ENCODE peak calls at places on chromosomes 13 and 19, in nine cellular contexts. M is sigmoid colon, G is suprapubic skin, E is K562, Q is A549, A is SK-N-SH, V is tibial nerve, K is HepG2, B is stomach. U is an unnamed sample.

GRCh38 chr19:51820821-51821446 is 26.0 kb downstream of the FPR3 start:
- DNase-seq in M (no peak), G (no peak), E (no peak), Q (no peak), A (no peak), V (no peak), K (no peak), B (no peak), U (no peak)

GRCh38 chr19:12745166-12745897 is 6.3 kb upstream of the BEST2 start:
- DNase-seq in M (no peak), G (no peak), E (no peak), Q (no peak), A (no peak), V (no peak), K (no peak), B (no peak), U (no peak)

GRCh38 chr13:99766641-99767045 is 204.9 kb downstream of the ZIC5 start:
- DNase-seq in M (no peak), G (no peak), E (no peak), Q (no peak), A (no peak), V (no peak), K (peak), B (no peak), U (no peak)

GRCh38 chr19:10206226-10206873 is 11.6 kb upstream of the DNMT1 start:
- DNase-seq in M (no peak), G (no peak), E (no peak), Q (no peak), A (no peak), V (no peak), K (peak), B (no peak), U (peak)

GRCh38 chr19:51026554-51026831 is at the start of gene KLK11:
- DNase-seq in M (no peak), G (peak), E (no peak), Q (no peak), A (no peak), V (no peak), K (no peak), B (peak), U (peak)

GRCh38 chr19:35438527-35438926 is 9.5 kb upstream of the FFAR2 start:
- DNase-seq in M (no peak), G (no peak), E (peak), Q (no peak), A (no peak), V (no peak), K (no peak), B (no peak), U (no peak)

GRCh38 chr13:30466841-30467252 is 1.1 kb upstream of the HMGB1 start:
- DNase-seq in M (no peak), G (no peak), E (peak), Q (no peak), A (no peak), V (no peak), K (no peak), B (no peak), U (no peak)

GRCh38 chr13:106187092-106187491 is 348.4 kb downstream of the EFNB2 start:
- DNase-seq in M (no peak), G (no peak), E (no peak), Q (no peak), A (no peak), V (no peak), K (no peak), B (no peak), U (no peak)

GRCh38 chr13:25927966-25928365 is 123.8 kb downstream of the SHISA2 start:
- DNase-seq in M (no peak), G (no peak), E (no peak), Q (no peak), A (no peak), V (no peak), K (no peak), B (no peak), U (no peak)

GRCh38 chr19:49862411-49863253 is 4.7 kb downstream of the PNKP start:
- DNase-seq in M (peak), G (peak), E (peak), Q (no peak), A (peak), V (no peak), K (peak), B (no peak), U (no peak)

GRCh38 chr13:57824121-57824520 is 192.6 kb downstream of the PCDH17 start:
- DNase-seq in M (no peak), G (no peak), E (no peak), Q (no peak), A (no peak), V (no peak), K (no peak), B (no peak), U (peak)

GRCh38 chr13:49315036-49315565 is 67.4 kb downstream of the CDADC1 start:
- DNase-seq in M (no peak), G (no peak), E (no peak), Q (no peak), A (no peak), V (no peak), K (no peak), B (no peak), U (no peak)

GRCh38 chr19:11125994-11126685 is 29.4 kb downstream of the SPC24 start:
- DNase-seq in M (peak), G (peak), E (peak), Q (peak), A (peak), V (peak), K (peak), B (peak), U (no peak)

GRCh38 chr13:95191821-95192220 is 109.4 kb downstream of the ABCC4 start:
- DNase-seq in M (peak), G (peak), E (peak), Q (peak), A (peak), V (peak), K (peak), B (peak), U (peak)

GRCh38 chr13:110471833-110472162 is 89.7 kb downstream of the RAB20 start:
- DNase-seq in M (peak), G (no peak), E (peak), Q (no peak), A (no peak), V (no peak), K (no peak), B (peak), U (no peak)

GRCh38 chr19:10205636-10206035 is 10.9 kb upstream of the DNMT1 start:
- DNase-seq in M (no peak), G (no peak), E (no peak), Q (no peak), A (no peak), V (no peak), K (no peak), B (no peak), U (no peak)

GRCh38 chr13:92259523-92259922 is 861.1 kb downstream of the GPC5 start:
- DNase-seq in M (no peak), G (no peak), E (no peak), Q (no peak), A (no peak), V (no peak), K (no peak), B (no peak), U (no peak)

GRCh38 chr13:80177327-80177726 is 163.6 kb downstream of the SPRY2 start:
- DNase-seq in M (no peak), G (no peak), E (no peak), Q (no peak), A (no peak), V (no peak), K (no peak), B (no peak), U (no peak)

GRCh38 chr19:42683917-42684513 is 56.3 kb downstream of the PSG3 start:
- DNase-seq in M (no peak), G (no peak), E (peak), Q (peak), A (peak), V (no peak), K (peak), B (no peak), U (no peak)

GRCh38 chr13:89903115-89903514 is 1444.4 kb upstream of the MIR17HG start:
- DNase-seq in M (no peak), G (no peak), E (no peak), Q (no peak), A (no peak), V (no peak), K (no peak), B (no peak), U (no peak)

GRCh38 chr13:75345191-75345590 is 136.8 kb downstream of the TBC1D4 start:
- DNase-seq in M (no peak), G (no peak), E (peak), Q (no peak), A (no peak), V (no peak), K (no peak), B (no peak), U (no peak)

GRCh38 chr19:1132625-1133383 is 29.0 kb downstream of the GPX4 start:
- DNase-seq in M (no peak), G (no peak), E (no peak), Q (no peak), A (no peak), V (no peak), K (no peak), B (no peak), U (no peak)

GRCh38 chr19:55418185-55418584 is 10.6 kb upstream of the UBE2S start:
- DNase-seq in M (no peak), G (no peak), E (peak), Q (peak), A (peak), V (no peak), K (peak), B (peak), U (no peak)

GRCh38 chr13:28574617-28575142 is 79.8 kb upstream of the FLT1 start:
- DNase-seq in M (no peak), G (no peak), E (peak), Q (peak), A (no peak), V (no peak), K (peak), B (no peak), U (peak)

GRCh38 chr19:8069116-8069973 is 16.8 kb downstream of the CCL25 start:
- DNase-seq in M (no peak), G (no peak), E (peak), Q (no peak), A (peak), V (no peak), K (no peak), B (no peak), U (no peak)

GRCh38 chr13:106500450-106500849 is 35.0 kb downstream of the EFNB2 start:
- DNase-seq in M (no peak), G (no peak), E (no peak), Q (no peak), A (no peak), V (no peak), K (no peak), B (no peak), U (no peak)

GRCh38 chr13:75788494-75788991 is 152.4 kb downstream of the LMO7 start:
- DNase-seq in M (no peak), G (no peak), E (no peak), Q (no peak), A (no peak), V (no peak), K (no peak), B (peak), U (no peak)

GRCh38 chr19:46723471-46723870 is 6.6 kb upstream of the PRKD2 start:
- DNase-seq in M (no peak), G (no peak), E (no peak), Q (no peak), A (no peak), V (no peak), K (no peak), B (no peak), U (no peak)

GRCh38 chr13:28533049-28533436 is 38.1 kb upstream of the FLT1 start:
- DNase-seq in M (no peak), G (no peak), E (no peak), Q (no peak), A (no peak), V (no peak), K (no peak), B (no peak), U (no peak)

DNA sequence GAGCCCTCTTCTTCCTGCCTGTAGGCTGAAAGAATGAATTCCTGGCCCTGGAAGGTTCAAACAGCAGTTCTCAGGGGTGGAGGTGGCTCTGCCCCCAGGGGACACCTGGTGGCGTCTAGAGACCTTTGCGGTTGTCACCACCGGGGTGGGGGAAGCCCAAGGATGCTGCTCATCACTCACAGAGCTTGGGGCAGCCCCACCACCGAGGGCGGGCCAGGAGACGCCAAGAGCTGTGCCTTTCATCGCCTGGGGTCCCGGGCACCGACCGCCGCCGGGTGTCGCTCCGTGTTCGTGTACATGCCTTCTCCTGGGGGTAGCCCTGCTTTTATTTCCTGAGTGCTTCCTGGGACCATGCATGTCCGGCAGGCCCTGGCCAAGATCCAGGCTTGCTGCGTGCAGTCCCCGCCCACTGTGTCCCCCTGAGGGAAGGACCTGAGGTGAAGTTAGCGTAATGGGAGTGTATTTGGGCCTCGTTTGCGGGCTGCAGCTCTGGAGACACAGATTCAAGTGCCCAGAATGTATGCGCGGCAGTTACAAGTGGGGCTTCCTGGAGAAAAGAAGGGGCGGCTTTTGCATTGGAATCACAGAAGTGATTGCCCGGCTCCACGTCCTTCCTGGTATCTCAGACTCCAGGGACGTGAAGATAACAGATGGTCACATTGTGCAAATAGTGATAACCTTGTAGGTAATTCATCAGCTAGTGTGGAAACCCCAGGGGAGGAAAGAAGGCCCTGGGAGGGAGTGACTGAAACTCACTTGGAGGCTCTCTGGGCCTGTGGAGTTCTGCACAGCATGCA is 7.8 kb downstream of the DOT1L start:
- DNase-seq in M (no peak), G (no peak), E (peak), Q (no peak), A (peak), V (no peak), K (peak), B (peak), U (peak)
- TF ChIP-seq EP300 in M (no peak), G (no peak), E (peak), Q (no peak), A (no peak), V (no peak), K (no peak), B (no peak), U (no peak)

GRCh38 chr13:19071161-19071936 is 110.3 kb downstream of the TUBA3C start:
- DNase-seq in M (no peak), G (no peak), E (no peak), Q (no peak), A (no peak), V (no peak), K (no peak), B (no peak), U (no peak)

GRCh38 chr13:19069684-19070397 is 111.8 kb downstream of the TUBA3C start:
- DNase-seq in M (no peak), G (no peak), E (no peak), Q (no peak), A (no peak), V (no peak), K (no peak), B (no peak), U (no peak)

GRCh38 chr13:19070398-19070735 is 111.3 kb downstream of the TUBA3C start:
- DNase-seq in M (no peak), G (no peak), E (no peak), Q (no peak), A (no peak), V (no peak), K (no peak), B (no peak), U (no peak)

GRCh38 chr13:19072543-19072942 is 109.1 kb downstream of the TUBA3C start:
- DNase-seq in M (no peak), G (no peak), E (no peak), Q (no peak), A (no peak), V (no peak), K (no peak), B (no peak), U (no peak)

GRCh38 chr13:19067767-19068166 is 113.9 kb downstream of the TUBA3C start:
- DNase-seq in M (no peak), G (no peak), E (no peak), Q (no peak), A (no peak), V (no peak), K (no peak), B (no peak), U (no peak)
- TF ChIP-seq EP300 in M (no peak), G (no peak), E (no peak), Q (no peak), A (no peak), V (no peak), K (no peak), B (no peak), U (no peak)

DNA sequence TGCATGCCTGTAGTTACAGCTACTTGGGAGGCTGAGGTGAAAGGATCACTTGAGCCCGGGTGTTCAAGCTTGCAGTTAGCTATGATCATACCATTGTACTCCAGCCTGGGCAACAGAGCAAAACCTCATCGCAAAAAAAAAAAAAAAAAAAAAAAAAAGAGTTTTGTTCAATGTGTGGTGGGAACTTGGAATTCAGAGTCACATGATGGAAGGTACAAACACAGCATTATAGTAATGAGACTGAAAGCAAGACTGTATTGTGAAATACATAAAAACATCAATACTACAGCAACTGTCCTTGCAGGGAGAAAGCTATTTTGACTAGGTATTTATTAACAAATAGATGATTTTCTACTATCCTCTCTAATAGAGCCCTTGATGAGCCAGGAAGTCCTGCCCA is 393.2 kb downstream of the DLEU7 start:
- DNase-seq in M (no peak), G (no peak), E (no peak), Q (no peak), A (no peak), V (no peak), K (peak), B (no peak), U (no peak)
- TF ChIP-seq EP300 in M (no peak), G (no peak), E (no peak), Q (no peak), A (no peak), V (no peak), K (no peak), B (no peak), U (no peak)

DNA sequence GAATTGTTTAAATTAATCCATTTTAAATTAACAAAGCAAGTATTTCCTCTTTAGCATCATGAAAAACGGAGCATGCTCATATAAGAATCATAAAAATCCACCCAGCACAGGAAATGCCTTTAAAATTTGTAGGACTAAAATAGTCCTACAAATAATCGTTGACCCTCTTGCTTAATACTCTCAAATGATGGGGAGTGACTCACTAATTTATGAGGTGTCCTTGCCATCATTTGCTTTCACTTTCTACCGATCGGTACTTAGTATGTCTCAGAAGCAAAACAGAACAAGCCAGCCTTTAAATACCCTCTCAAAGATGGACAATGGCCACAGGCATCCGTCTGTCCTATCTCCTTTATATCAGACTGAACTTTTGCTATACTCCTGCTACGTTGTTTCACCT is 97.2 kb downstream of the SUCLA2 start:
- DNase-seq in M (no peak), G (no peak), E (no peak), Q (no peak), A (no peak), V (no peak), K (no peak), B (no peak), U (no peak)
- TF ChIP-seq EP300 in M (no peak), G (no peak), E (no peak), Q (no peak), A (no peak), V (no peak), K (no peak), B (no peak), U (no peak)

U was measured in upper lobe of left lung.